ENCODE peak calls at places on chromosomes 12 and 14, in four cellular contexts. One of them, this sample, is unnamed.

GRCh38 chr12:124871297-124871696 is 7.6 kb upstream of the SCARB1 start:
- DNase-seq in K562: no peak
- DNase-seq in A549: no peak
- DNase-seq in HepG2: no peak
- DNase-seq in this sample: no peak

GRCh38 chr12:13375583-13376413 is 179.3 kb downstream of the EMP1 start:
- DNase-seq in K562: no peak
- DNase-seq in A549: no peak
- DNase-seq in HepG2: no peak
- DNase-seq in this sample: no peak

GRCh38 chr12:102480401-102480800 is at the start of gene IGF1:
- DNase-seq in A549: no peak
- DNase-seq in HepG2: no peak
- DNase-seq in K562: no peak
- DNase-seq in this sample: no peak

GRCh38 chr14:33911046-33911445 is 39.8 kb downstream of the EGLN3 start:
- DNase-seq in A549: no peak
- DNase-seq in K562: no peak
- DNase-seq in HepG2: no peak
- DNase-seq in this sample: no peak

GRCh38 chr14:97575677-97576076 is 778.5 kb downstream of the VRK1 start:
- DNase-seq in A549: no peak
- DNase-seq in HepG2: no peak
- DNase-seq in K562: no peak
- DNase-seq in this sample: no peak

GRCh38 chr12:132408001-132408400 is 78.6 kb upstream of the GALNT9 start:
- DNase-seq in K562: no peak
- DNase-seq in A549: no peak
- DNase-seq in HepG2: no peak
- DNase-seq in this sample: no peak

GRCh38 chr12:5088586-5089264 is 45.0 kb downstream of the KCNA5 start:
- DNase-seq in HepG2: no peak
- DNase-seq in A549: peak
- DNase-seq in K562: no peak
- DNase-seq in this sample: peak

GRCh38 chr12:68538722-68539614 is 71.7 kb upstream of the RAP1B start:
- DNase-seq in HepG2: no peak
- DNase-seq in A549: no peak
- DNase-seq in K562: peak
- DNase-seq in this sample: no peak

GRCh38 chr12:110577717-110578521 is 5.2 kb downstream of the PPTC7 start:
- DNase-seq in HepG2: no peak
- DNase-seq in K562: no peak
- DNase-seq in A549: peak
- DNase-seq in this sample: no peak

GRCh38 chr12:21940972-21941521 is at the start of gene ABCC9:
- DNase-seq in HepG2: no peak
- DNase-seq in A549: no peak
- DNase-seq in K562: peak
- DNase-seq in this sample: peak

GRCh38 chr14:26204362-26204953 is 393.4 kb downstream of the NOVA1 start:
- DNase-seq in K562: no peak
- DNase-seq in HepG2: no peak
- DNase-seq in A549: no peak
- DNase-seq in this sample: no peak

GRCh38 chr14:59356783-59357182 is 108.4 kb downstream of the GPR135 start:
- DNase-seq in K562: no peak
- DNase-seq in HepG2: no peak
- DNase-seq in A549: no peak
- DNase-seq in this sample: no peak

GRCh38 chr14:23612802-23613201 is 23.4 kb upstream of the DHRS2 start:
- DNase-seq in HepG2: no peak
- DNase-seq in K562: no peak
- DNase-seq in A549: no peak
- DNase-seq in this sample: no peak

GRCh38 chr12:96810477-96810876 is 96.6 kb upstream of the NEDD1 start:
- DNase-seq in A549: peak
- DNase-seq in K562: no peak
- DNase-seq in HepG2: no peak
- DNase-seq in this sample: no peak

GRCh38 chr14:104436047-104436531 is 143.5 kb upstream of the C14orf180 start:
- DNase-seq in K562: peak
- DNase-seq in A549: no peak
- DNase-seq in HepG2: no peak
- DNase-seq in this sample: peak

GRCh38 chr14:26255213-26255612 is 342.6 kb downstream of the NOVA1 start:
- DNase-seq in K562: no peak
- DNase-seq in A549: peak
- DNase-seq in HepG2: no peak
- DNase-seq in this sample: no peak

GRCh38 chr14:33249361-33249760 is 310.7 kb downstream of the NPAS3 start:
- DNase-seq in K562: no peak
- DNase-seq in A549: no peak
- DNase-seq in HepG2: no peak
- DNase-seq in this sample: no peak

GRCh38 chr12:66066071-66066928 is 64.2 kb downstream of the LLPH start:
- DNase-seq in A549: no peak
- DNase-seq in K562: no peak
- DNase-seq in HepG2: peak
- DNase-seq in this sample: no peak

GRCh38 chr12:4274396-4274959 is 916 bp downstream of the CCND2 start:
- DNase-seq in K562: peak
- DNase-seq in A549: no peak
- DNase-seq in HepG2: no peak
- DNase-seq in this sample: no peak

GRCh38 chr14:100028990-100029677 is 36.1 kb upstream of the EVL start:
- DNase-seq in A549: peak
- DNase-seq in K562: no peak
- DNase-seq in HepG2: no peak
- DNase-seq in this sample: no peak

GRCh38 chr12:12929696-12930095 is 22.3 kb downstream of the GPRC5D start:
- DNase-seq in HepG2: no peak
- DNase-seq in A549: no peak
- DNase-seq in K562: no peak
- DNase-seq in this sample: no peak

GRCh38 chr12:29830391-29830790 is 46.6 kb upstream of the TMTC1 start:
- DNase-seq in HepG2: no peak
- DNase-seq in A549: no peak
- DNase-seq in K562: no peak
- DNase-seq in this sample: no peak
- H3K4me2 ChIP-seq in HepG2: no peak
- H3K4me2 ChIP-seq in A549: no peak
- H3K4me2 ChIP-seq in K562: no peak
- H3K4me2 ChIP-seq in this sample: no peak

GRCh38 chr14:21071225-21072041 is 1.3 kb downstream of the ARHGEF40 start:
- DNase-seq in HepG2: peak
- DNase-seq in K562: peak
- DNase-seq in A549: peak
- DNase-seq in this sample: peak

GRCh38 chr14:21068521-21069387 is 1.4 kb upstream of the ARHGEF40 start:
- DNase-seq in A549: peak
- DNase-seq in HepG2: peak
- DNase-seq in K562: peak
- DNase-seq in this sample: peak

GRCh38 chr14:21070083-21070609 is at the start of gene ARHGEF40:
- DNase-seq in A549: no peak
- DNase-seq in K562: peak
- DNase-seq in HepG2: no peak
- DNase-seq in this sample: peak

GRCh38 chr14:21070610-21071224 is 613 bp downstream of the ARHGEF40 start:
- DNase-seq in A549: no peak
- DNase-seq in K562: peak
- DNase-seq in HepG2: peak
- DNase-seq in this sample: peak

DNA sequence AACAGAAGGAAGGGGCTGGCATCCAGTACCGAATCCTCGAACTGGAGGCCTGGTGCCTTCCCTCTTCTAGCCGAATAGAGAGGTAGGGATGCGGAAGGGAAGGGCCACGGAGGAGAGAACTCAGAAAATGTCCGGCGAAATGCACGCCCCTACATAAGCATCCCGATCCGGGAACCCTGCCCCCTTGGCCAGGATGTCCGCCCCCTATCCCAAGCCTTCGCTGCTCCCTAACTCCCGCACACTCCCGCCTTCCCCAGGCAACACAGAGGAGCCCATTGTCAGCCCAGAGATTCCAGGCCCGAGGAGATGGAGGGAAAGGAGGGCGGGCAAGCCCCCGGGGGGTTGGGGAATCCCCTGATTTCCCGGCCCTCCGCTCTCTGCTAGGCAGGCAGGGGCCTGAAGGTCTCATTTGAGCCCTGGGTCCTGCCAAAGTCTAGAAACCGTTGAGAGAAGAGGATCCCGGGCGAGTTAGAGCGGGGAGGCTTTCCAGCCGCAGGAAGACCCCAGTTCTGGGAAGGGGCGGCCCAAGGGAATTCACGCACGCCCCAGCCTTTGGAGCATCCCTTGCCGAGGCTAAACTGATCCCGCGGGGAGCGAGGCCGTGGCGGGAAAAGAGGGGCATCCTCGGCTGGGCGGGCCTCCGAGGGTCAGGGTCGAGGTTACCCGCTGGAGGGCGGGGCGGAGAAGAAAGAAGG is 569 bp upstream of the ARHGEF40 start:
- DNase-seq in K562: no peak
- DNase-seq in HepG2: peak
- DNase-seq in A549: no peak
- DNase-seq in this sample: peak
- H3K27ac ChIP-seq in K562: no peak
- H3K27ac ChIP-seq in HepG2: peak
- H3K27ac ChIP-seq in A549: peak
- H3K27ac ChIP-seq in this sample: peak

DNA sequence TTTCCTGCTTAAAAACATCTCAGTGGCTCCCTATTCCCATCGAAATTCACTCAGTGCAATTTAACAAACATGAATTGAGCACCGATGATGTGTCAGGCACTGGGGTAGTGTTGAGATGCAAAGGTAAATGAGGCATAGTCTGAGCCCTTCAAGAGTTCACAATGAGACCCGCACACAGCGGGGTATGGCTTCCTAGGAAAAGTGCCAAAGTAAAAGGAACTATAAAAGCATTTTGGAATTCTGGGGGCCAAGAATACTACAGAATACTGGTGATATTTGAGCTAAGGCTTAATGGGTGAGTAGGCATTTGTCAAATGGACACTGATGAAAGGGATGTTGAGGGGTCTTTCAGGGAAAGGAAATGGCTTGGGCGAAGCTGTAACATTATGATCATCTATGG is 315.4 kb downstream of the DPF3 start:
- DNase-seq in A549: no peak
- DNase-seq in HepG2: no peak
- DNase-seq in K562: no peak
- DNase-seq in this sample: no peak
- TF ChIP-seq EP300 in A549: no peak
- TF ChIP-seq EP300 in HepG2: no peak
- TF ChIP-seq EP300 in K562: no peak
- TF ChIP-seq EP300 in this sample: no peak

GRCh38 chr12:75439048-75439447 is 41.5 kb upstream of the GLIPR1 start:
- DNase-seq in K562: no peak
- DNase-seq in A549: no peak
- DNase-seq in HepG2: no peak
- DNase-seq in this sample: no peak
- H3K4me2 ChIP-seq in K562: no peak
- H3K4me2 ChIP-seq in A549: no peak
- H3K4me2 ChIP-seq in HepG2: no peak
- H3K4me2 ChIP-seq in this sample: no peak

GRCh38 chr12:121060149-121061001 is 21.3 kb upstream of the OASL start:
- DNase-seq in HepG2: peak
- DNase-seq in K562: peak
- DNase-seq in A549: peak
- DNase-seq in this sample: peak

GRCh38 chr12:121062391-121063045 is 23.5 kb upstream of the OASL start:
- DNase-seq in HepG2: no peak
- DNase-seq in K562: no peak
- DNase-seq in A549: no peak
- DNase-seq in this sample: no peak

GRCh38 chr12:121061831-121062230 is 22.8 kb upstream of the OASL start:
- DNase-seq in A549: peak
- DNase-seq in HepG2: peak
- DNase-seq in K562: no peak
- DNase-seq in this sample: peak

GRCh38 chr12:121057794-121058193 is 18.7 kb upstream of the OASL start:
- DNase-seq in A549: no peak
- DNase-seq in HepG2: no peak
- DNase-seq in K562: no peak
- DNase-seq in this sample: no peak

GRCh38 chr12:121059031-121059898 is 20.2 kb upstream of the OASL start:
- DNase-seq in HepG2: no peak
- DNase-seq in K562: no peak
- DNase-seq in A549: no peak
- DNase-seq in this sample: no peak
- H3K27ac ChIP-seq in HepG2: no peak
- H3K27ac ChIP-seq in K562: no peak
- H3K27ac ChIP-seq in A549: no peak
- H3K27ac ChIP-seq in this sample: no peak

DNA sequence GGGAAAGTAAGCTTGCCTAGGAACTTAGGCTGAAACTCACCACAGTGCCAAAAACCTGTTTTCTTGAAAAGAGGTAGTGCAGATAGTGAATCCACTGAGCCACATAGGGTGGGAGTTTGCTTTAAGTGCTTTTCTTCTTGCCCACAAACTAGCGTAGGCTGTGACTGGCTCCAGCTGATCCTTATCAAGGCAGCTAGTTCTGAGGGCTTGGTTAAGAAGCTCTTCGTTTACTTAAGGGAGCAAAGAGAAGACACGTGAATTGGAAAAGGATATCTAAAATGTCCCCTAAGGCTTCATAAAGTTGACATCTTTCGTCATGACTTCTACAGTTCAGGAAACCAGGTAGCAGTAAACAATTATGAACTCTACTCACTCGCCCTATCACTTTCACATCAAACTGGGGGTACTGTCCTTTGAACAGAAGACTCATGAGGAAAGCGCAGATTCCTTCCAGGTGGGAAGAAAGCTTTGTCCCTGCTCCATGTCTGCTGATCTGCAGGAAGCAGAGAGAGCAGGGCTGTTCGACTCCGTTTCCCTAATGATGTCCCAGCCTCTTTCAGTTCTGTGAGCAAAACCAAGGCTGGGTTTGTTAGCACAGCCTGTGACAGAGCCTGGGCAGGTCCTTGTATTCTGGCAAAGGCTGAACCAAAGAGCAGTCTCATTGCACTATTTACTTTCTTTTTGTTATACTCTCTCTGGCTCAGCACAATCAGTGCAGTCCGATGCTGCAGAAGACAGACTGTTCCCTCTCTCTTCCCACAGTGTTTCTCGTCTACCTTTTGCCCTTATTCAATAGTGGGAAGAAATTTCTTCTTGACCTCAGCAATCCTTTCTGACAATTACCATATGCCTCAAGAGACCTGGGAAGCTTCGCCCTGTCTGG is 93.5 kb upstream of the ETV6 start:
- DNase-seq in A549: no peak
- DNase-seq in HepG2: no peak
- DNase-seq in K562: no peak
- DNase-seq in this sample: no peak
- TF ChIP-seq EP300 in A549: no peak
- TF ChIP-seq EP300 in HepG2: no peak
- TF ChIP-seq EP300 in K562: no peak
- TF ChIP-seq EP300 in this sample: no peak

GRCh38 chr12:48744251-48745008 is 27.9 kb upstream of the CCNT1 start:
- DNase-seq in HepG2: no peak
- DNase-seq in K562: no peak
- DNase-seq in A549: no peak
- DNase-seq in this sample: no peak
- H3K4me2 ChIP-seq in HepG2: no peak
- H3K4me2 ChIP-seq in K562: no peak
- H3K4me2 ChIP-seq in A549: no peak
- H3K4me2 ChIP-seq in this sample: no peak

GRCh38 chr14:86826641-86827040 is 1166.3 kb downstream of the GALC start:
- DNase-seq in K562: no peak
- DNase-seq in A549: no peak
- DNase-seq in HepG2: no peak
- DNase-seq in this sample: no peak
- H3K27ac ChIP-seq in K562: no peak
- H3K27ac ChIP-seq in A549: no peak
- H3K27ac ChIP-seq in HepG2: no peak
- H3K27ac ChIP-seq in this sample: no peak